ENCODE peak calls at places on chromosomes 7 and 10, in nine cellular contexts. X is heart left ventricle, B is breast epithelium, U is coronary artery, N is esophagus muscularis mucosa, O is mammary epithelial cell, L is tibial artery, F is thyroid gland, E is left ventricle myocardium inferior. T is an unnamed sample.

GRCh38 chr7:44307905-44308740 is 17.3 kb downstream of the CAMK2B start:
- DNase-seq in X (no peak), B (peak), U (peak), N (peak), O (peak), L (no peak), F (no peak), E (no peak), T (no peak)

GRCh38 chr10:98586096-98586495 is 139.4 kb upstream of the HPS1 start:
- DNase-seq in X (no peak), B (no peak), U (no peak), N (no peak), O (no peak), L (no peak), F (no peak), E (no peak), T (no peak)

GRCh38 chr7:43764039-43764789 is 5.7 kb downstream of the BLVRA start:
- DNase-seq in X (no peak), B (no peak), U (no peak), N (peak), O (peak), L (peak), F (peak), E (peak), T (peak)

GRCh38 chr10:114758331-114758730 is 63.2 kb upstream of the FHIP2A start:
- DNase-seq in X (no peak), B (no peak), U (no peak), N (no peak), O (peak), L (no peak), F (no peak), E (no peak), T (no peak)

GRCh38 chr7:74267756-74268565 is 13.8 kb upstream of the RFC2 start:
- DNase-seq in X (no peak), B (no peak), U (no peak), N (no peak), O (no peak), L (no peak), F (no peak), E (no peak), T (no peak)

GRCh38 chr10:86077271-86077670 is 289.3 kb downstream of the GRID1 start:
- DNase-seq in X (no peak), B (no peak), U (peak), N (no peak), O (no peak), L (no peak), F (no peak), E (no peak), T (no peak)

GRCh38 chr10:119104653-119105024 is 726 bp downstream of the DENND10 start:
- DNase-seq in X (no peak), B (no peak), U (peak), N (no peak), O (peak), L (peak), F (peak), E (peak), T (peak)

GRCh38 chr10:71597821-71598498 is 121.6 kb downstream of the C10orf105 start:
- DNase-seq in X (no peak), B (no peak), U (no peak), N (no peak), O (no peak), L (peak), F (no peak), E (peak), T (peak)

GRCh38 chr10:131695814-131696165 is 205.0 kb upstream of the PPP2R2D start:
- DNase-seq in X (no peak), B (no peak), U (peak), N (no peak), O (no peak), L (no peak), F (no peak), E (no peak), T (no peak)

GRCh38 chr7:46191776-46192175 is 270.7 kb upstream of the IGFBP3 start:
- DNase-seq in X (no peak), B (no peak), U (no peak), N (no peak), O (peak), L (no peak), F (no peak), E (no peak), T (no peak)

GRCh38 chr10:68135362-68135761 is 26.1 kb downstream of the MYPN start:
- DNase-seq in X (no peak), B (no peak), U (no peak), N (no peak), O (peak), L (no peak), F (no peak), E (no peak), T (no peak)

GRCh38 chr7:142298009-142298408 is 40.2 kb upstream of the PRSS58 start:
- DNase-seq in X (no peak), B (no peak), U (no peak), N (no peak), O (peak), L (no peak), F (no peak), E (no peak), T (no peak)

GRCh38 chr7:151408839-151409554 is 841 bp downstream of the WDR86 start:
- DNase-seq in X (peak), B (no peak), U (no peak), N (no peak), O (no peak), L (no peak), F (peak), E (no peak), T (no peak)

DNA sequence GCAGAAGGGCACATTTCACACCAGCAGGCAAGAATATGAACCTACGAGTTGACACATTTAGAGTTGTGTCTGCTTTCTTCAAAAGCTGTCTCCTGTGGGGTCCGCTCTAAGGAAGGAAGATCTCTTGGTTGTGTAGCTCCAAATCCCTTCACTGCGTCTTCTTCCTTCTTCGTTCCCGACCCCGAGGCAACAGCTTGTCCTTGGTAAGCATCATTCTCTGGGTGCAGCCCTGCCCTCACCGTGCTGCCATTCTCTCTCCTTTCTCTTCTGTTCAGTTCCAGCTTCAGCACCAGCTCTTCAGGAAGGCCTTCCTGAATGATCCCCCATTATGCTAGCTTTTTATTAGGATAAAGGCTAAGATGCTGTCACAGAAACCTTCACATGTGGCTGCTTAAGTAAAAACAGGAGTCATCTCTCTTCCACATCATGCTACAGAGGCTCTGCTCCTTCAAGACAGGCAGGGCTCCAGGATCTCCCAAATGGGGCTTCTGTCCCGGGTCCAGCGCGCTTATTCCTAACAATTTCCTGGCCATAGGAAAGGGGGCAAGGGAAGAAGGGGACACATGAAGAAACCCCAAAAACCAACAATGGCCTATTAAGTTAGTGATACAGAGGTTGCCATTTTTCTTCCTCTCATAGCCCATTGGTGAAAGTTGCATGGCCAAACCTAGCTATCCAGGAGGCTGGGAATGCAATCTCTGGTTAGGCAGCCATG is 52.2 kb upstream of the SHH start:
- DNase-seq in X (no peak), B (no peak), U (peak), N (peak), O (no peak), L (no peak), F (no peak), E (no peak), T (no peak)
- H3K27ac ChIP-seq in X (no peak), B (no peak), U (no peak), N (no peak), O (no peak), L (no peak), F (no peak), E (no peak), T (no peak)

DNA sequence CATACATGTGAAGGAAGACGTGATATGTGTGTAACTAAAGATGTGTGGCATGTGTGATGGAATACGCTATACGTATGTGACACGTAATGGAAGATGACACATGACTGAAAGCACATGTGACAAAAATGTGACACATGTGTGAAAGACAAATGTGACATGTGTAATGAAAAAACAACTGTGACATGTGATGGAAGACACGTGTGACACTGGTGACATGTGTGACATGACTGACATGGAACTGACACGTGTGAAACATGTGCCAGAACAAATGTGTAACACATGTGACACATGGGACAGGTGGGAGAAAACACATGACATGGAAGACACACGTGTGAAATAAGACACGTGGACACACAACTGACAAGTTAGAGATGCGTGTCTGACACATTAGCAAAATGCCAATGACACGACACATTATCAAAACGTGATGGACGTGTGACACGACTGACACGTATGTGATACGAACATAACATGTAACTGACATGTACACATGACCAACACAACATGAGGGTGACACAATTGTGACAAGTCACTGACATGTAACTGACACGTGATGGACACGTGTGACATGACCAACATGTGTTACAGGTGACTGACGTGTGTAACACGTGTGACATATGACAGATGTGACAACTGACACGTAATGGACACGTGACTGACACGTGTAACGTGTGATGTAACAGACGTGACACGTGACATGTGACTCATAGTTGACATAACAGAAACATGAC is 24.4 kb downstream of the CRPPA start:
- DNase-seq in X (no peak), B (no peak), U (no peak), N (no peak), O (no peak), L (no peak), F (no peak), E (no peak), T (no peak)
- H3K4me3 ChIP-seq in X (no peak), B (no peak), U (no peak), N (no peak), O (no peak), L (no peak), F (no peak), E (no peak), T (no peak)

GRCh38 chr10:31133251-31133627 is 101.6 kb upstream of the ZNF438 start:
- DNase-seq in X (no peak), B (no peak), U (peak), N (no peak), O (no peak), L (no peak), F (no peak), E (no peak), T (no peak)
- H3K27ac ChIP-seq in X (peak), B (peak), U (peak), N (peak), O (no peak), L (peak), F (peak), E (peak), T (peak)

GRCh38 chr10:92691591-92692084 is 1.9 kb downstream of the HHEX start:
- DNase-seq in X (peak), B (no peak), U (no peak), N (peak), O (no peak), L (peak), F (no peak), E (peak), T (peak)

GRCh38 chr10:92689663-92690210 is at the start of gene HHEX:
- DNase-seq in X (peak), B (no peak), U (no peak), N (peak), O (peak), L (peak), F (peak), E (peak), T (peak)

GRCh38 chr10:92692085-92692671 is 2.4 kb downstream of the HHEX start:
- DNase-seq in X (no peak), B (no peak), U (no peak), N (peak), O (no peak), L (no peak), F (no peak), E (no peak), T (no peak)

GRCh38 chr10:92690211-92691041 is 671 bp downstream of the HHEX start:
- DNase-seq in X (peak), B (no peak), U (no peak), N (peak), O (peak), L (peak), F (no peak), E (peak), T (no peak)

DNA sequence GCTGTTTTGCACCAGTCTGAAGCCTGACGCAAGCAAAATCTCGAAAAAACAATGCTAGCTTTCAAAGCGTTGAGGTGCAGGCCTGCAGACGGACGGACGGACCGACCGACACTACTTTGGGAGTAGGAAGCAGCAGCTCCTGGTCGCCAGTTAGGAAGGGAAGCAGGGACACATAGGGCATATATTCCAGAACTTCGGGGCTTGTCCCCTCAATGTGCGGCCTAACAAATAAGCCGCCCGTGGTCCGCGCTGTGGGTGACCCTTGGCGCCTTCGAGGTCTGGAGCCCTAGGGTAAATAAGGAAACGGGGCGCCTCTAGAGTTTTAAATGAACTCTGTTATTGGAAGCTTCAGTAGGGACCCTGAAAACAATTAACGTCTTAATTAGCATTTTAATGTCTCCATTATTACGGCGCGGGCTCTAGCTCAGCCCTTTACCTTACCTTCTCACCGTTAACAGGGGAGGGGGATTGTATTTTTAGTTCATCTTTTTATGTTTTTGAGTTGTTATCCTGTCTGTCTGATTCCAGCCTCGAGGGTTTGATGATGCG is 1.4 kb downstream of the HHEX start:
- DNase-seq in X (no peak), B (no peak), U (no peak), N (peak), O (no peak), L (peak), F (no peak), E (peak), T (no peak)
- H3K4me3 ChIP-seq in X (no peak), B (peak), U (peak), N (peak), O (no peak), L (peak), F (peak), E (peak), T (no peak)

DNA sequence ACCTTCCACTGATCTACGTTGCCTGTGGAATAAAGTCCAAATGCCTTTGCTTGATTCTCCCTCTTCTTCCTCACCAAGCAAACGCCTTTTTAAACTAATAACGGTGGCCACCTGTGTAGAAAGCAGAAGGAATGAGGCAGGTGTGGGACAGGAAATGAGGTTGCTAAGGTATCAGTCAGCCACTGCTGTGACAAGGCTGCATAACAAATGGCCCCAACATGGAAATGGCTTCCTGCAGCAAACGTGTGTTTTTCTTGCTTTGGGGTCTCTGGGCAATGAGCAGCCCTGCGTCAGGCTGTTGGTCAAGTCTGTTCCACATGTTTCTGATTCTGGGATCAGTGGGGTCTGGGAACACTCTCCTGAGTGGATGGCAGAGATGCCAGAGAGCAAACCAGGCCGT is 56.0 kb upstream of the EN2 start:
- DNase-seq in X (no peak), B (no peak), U (no peak), N (no peak), O (no peak), L (no peak), F (no peak), E (no peak), T (no peak)
- H3K27ac ChIP-seq in X (no peak), B (no peak), U (no peak), N (no peak), O (no peak), L (no peak), F (no peak), E (no peak), T (no peak)